ENCODE peak calls at places on chromosomes 11 and 22, in seven cellular contexts. Y is NCI-H1694 treated with DMSO at 0.1 percent for 48 hours; I is SW480; P is CD4-positive, alpha-beta memory T cell; K is NCI-H345; F is iPS DF 19.7; U is NCI-H2081. D is an unnamed sample.

GRCh38 chr11:82889133-82890001 is 10.9 kb downstream of the PRCP start:
- DNase-seq in Y (no peak), I (no peak), P (no peak), K (no peak), F (no peak), U (no peak), D (no peak)

GRCh38 chr22:22879675-22880029 is 8.0 kb upstream of the IGLL5 start:
- DNase-seq in Y (no peak), I (no peak), P (no peak), K (no peak), F (no peak), U (no peak), D (no peak)

GRCh38 chr22:45945621-45946020 is 31.3 kb downstream of the WNT7B start:
- DNase-seq in Y (no peak), I (no peak), P (no peak), K (no peak), F (no peak), U (no peak), D (no peak)

GRCh38 chr11:72224587-72225410 is at the start of gene INPPL1:
- DNase-seq in Y (no peak), I (peak; percentile 52), P (peak; percentile 35), K (no peak), F (no peak), U (peak; percentile 18), D (no peak)

GRCh38 chr22:42308887-42309468 is 38.5 kb upstream of the TCF20 start:
- DNase-seq in Y (no peak), I (no peak), P (no peak), K (no peak), F (no peak), U (no peak), D (no peak)

GRCh38 chr22:31092161-31092560 is 11.0 kb downstream of the SMTN start:
- DNase-seq in Y (no peak), I (no peak), P (no peak), K (no peak), F (no peak), U (no peak), D (no peak)

GRCh38 chr22:47445716-47446290 is 683.4 kb downstream of the TBC1D22A start:
- DNase-seq in Y (no peak), I (no peak), P (no peak), K (no peak), F (no peak), U (no peak), D (no peak)

GRCh38 chr11:90113541-90113940 is 20.9 kb upstream of the NAALAD2 start:
- DNase-seq in Y (no peak), I (peak; percentile 17), P (no peak), K (no peak), F (no peak), U (no peak), D (no peak)

GRCh38 chr11:43856988-43857387 is 23.6 kb upstream of the ALKBH3 start:
- DNase-seq in Y (no peak), I (no peak), P (no peak), K (no peak), F (no peak), U (no peak), D (no peak)

GRCh38 chr11:14789879-14790484 is 102.0 kb downstream of the CYP2R1 start:
- DNase-seq in Y (peak; percentile 7), I (peak; percentile 28), P (peak; percentile 9), K (no peak), F (no peak), U (peak; percentile 3), D (no peak)

GRCh38 chr11:12094872-12095800 is 15.3 kb upstream of the MICAL2 start:
- DNase-seq in Y (no peak), I (peak; percentile 37), P (no peak), K (peak; percentile 68), F (no peak), U (peak; percentile 39), D (no peak)

GRCh38 chr11:35969089-35970046 is 25.5 kb downstream of the LDLRAD3 start:
- DNase-seq in Y (peak; percentile 59), I (no peak), P (no peak), K (no peak), F (no peak), U (no peak), D (no peak)

GRCh38 chr11:47437746-47438418 is 11.1 kb downstream of the RAPSN start:
- DNase-seq in Y (no peak), I (no peak), P (no peak), K (peak; percentile 52), F (no peak), U (no peak), D (no peak)

GRCh38 chr11:57349491-57350274 is 11.5 kb downstream of the P2RX3 start:
- DNase-seq in Y (no peak), I (no peak), P (peak; percentile 44), K (peak; percentile 27), F (no peak), U (no peak), D (peak; percentile 73)